ENCODE peak calls at places on chromosomes 2 and 18, in seven cellular contexts. S is cardiac fibroblast, H is spleen, O is progenitor cell of endocrine pancreas, U is breast epithelium, V is HFFc6, M is nephron progenitor cell. I is an unnamed sample.

GRCh38 chr2:97763176-97763845 is 49.9 kb downstream of the ZAP70 start:
- DNase-seq in S (no peak), H (no peak), O (no peak), U (no peak), V (no peak), M (no peak), I (no peak)

GRCh38 chr18:10321576-10321975 is 132.9 kb upstream of the APCDD1 start:
- DNase-seq in S (no peak), H (no peak), O (no peak), U (no peak), V (no peak), M (peak), I (no peak)

GRCh38 chr2:36445191-36445590 is 89.6 kb downstream of the CRIM1 start:
- DNase-seq in S (no peak), H (no peak), O (no peak), U (no peak), V (peak), M (no peak), I (no peak)

GRCh38 chr2:106161938-106162814 is 31.9 kb downstream of the UXS1 start:
- DNase-seq in S (peak), H (no peak), O (peak), U (no peak), V (no peak), M (no peak), I (no peak)

GRCh38 chr18:80200171-80200931 is 47.0 kb downstream of the PARD6G start:
- DNase-seq in S (no peak), H (no peak), O (no peak), U (no peak), V (no peak), M (no peak), I (peak)

GRCh38 chr18:62170857-62171256 is 16.0 kb downstream of the PIGN start:
- DNase-seq in S (no peak), H (no peak), O (no peak), U (no peak), V (no peak), M (no peak), I (no peak)

GRCh38 chr2:181953773-181954537 is 31.7 kb upstream of the PPP1R1C start:
- DNase-seq in S (peak), H (peak), O (peak), U (peak), V (no peak), M (peak), I (peak)

GRCh38 chr2:236250909-236251579 is 13.2 kb downstream of the ASB18 start:
- DNase-seq in S (no peak), H (no peak), O (no peak), U (no peak), V (no peak), M (no peak), I (no peak)

GRCh38 chr2:34719195-34719594 is 1120.1 kb upstream of the FAM98A start:
- DNase-seq in S (no peak), H (no peak), O (no peak), U (no peak), V (no peak), M (no peak), I (no peak)

GRCh38 chr2:189763908-189764661 is 1.5 kb upstream of the OSGEPL1 start:
- DNase-seq in S (peak), H (no peak), O (no peak), U (no peak), V (peak), M (no peak), I (no peak)

GRCh38 chr2:168699834-168700417 is 102.5 kb upstream of the NOSTRIN start:
- DNase-seq in S (peak), H (no peak), O (no peak), U (peak), V (peak), M (no peak), I (no peak)

GRCh38 chr2:120318626-120319025 is 27.3 kb upstream of the INHBB start:
- DNase-seq in S (peak), H (peak), O (no peak), U (no peak), V (no peak), M (no peak), I (no peak)

GRCh38 chr2:78035804-78036203 is 513.6 kb upstream of the LRRTM4 start:
- DNase-seq in S (no peak), H (no peak), O (no peak), U (no peak), V (no peak), M (no peak), I (no peak)

GRCh38 chr2:64063924-64064331 is 44.7 kb upstream of the VPS54 start:
- DNase-seq in S (peak), H (no peak), O (no peak), U (no peak), V (peak), M (no peak), I (no peak)

GRCh38 chr2:170113168-170113567 is 64.8 kb upstream of the MYO3B start:
- DNase-seq in S (peak), H (no peak), O (no peak), U (no peak), V (no peak), M (no peak), I (no peak)

GRCh38 chr18:63394954-63395353 is 27.3 kb downstream of the VPS4B start:
- DNase-seq in S (no peak), H (no peak), O (no peak), U (no peak), V (no peak), M (no peak), I (no peak)

GRCh38 chr2:20665261-20666113 is 1.5 kb upstream of the GDF7 start:
- DNase-seq in S (no peak), H (no peak), O (no peak), U (no peak), V (no peak), M (peak), I (no peak)

GRCh38 chr2:207239754-207240494 is 74.2 kb upstream of the KLF7 start:
- DNase-seq in S (peak), H (no peak), O (no peak), U (no peak), V (peak), M (no peak), I (no peak)

GRCh38 chr2:232416521-232417470 is 10.2 kb downstream of the ALPG start:
- DNase-seq in S (no peak), H (no peak), O (no peak), U (no peak), V (no peak), M (no peak), I (no peak)

GRCh38 chr18:77187201-77187600 is 54.6 kb upstream of the MBP start:
- DNase-seq in S (no peak), H (no peak), O (no peak), U (no peak), V (no peak), M (no peak), I (no peak)

GRCh38 chr2:64812298-64812697 is 158.6 kb upstream of the SERTAD2 start:
- DNase-seq in S (no peak), H (no peak), O (no peak), U (no peak), V (no peak), M (no peak), I (no peak)

GRCh38 chr2:198776616-198777406 is 680.9 kb downstream of the SATB2 start:
- DNase-seq in S (no peak), H (no peak), O (no peak), U (no peak), V (no peak), M (no peak), I (no peak)

GRCh38 chr2:212777020-212777491 is 238.5 kb upstream of the ERBB4 start:
- DNase-seq in S (peak), H (no peak), O (no peak), U (no peak), V (peak), M (peak), I (no peak)

GRCh38 chr2:16851131-16851530 is 185.5 kb upstream of the CYRIA start:
- DNase-seq in S (no peak), H (no peak), O (no peak), U (no peak), V (no peak), M (no peak), I (no peak)

GRCh38 chr18:71105078-71105819 is 816.4 kb downstream of the SOCS6 start:
- DNase-seq in S (peak), H (no peak), O (no peak), U (no peak), V (no peak), M (no peak), I (no peak)

GRCh38 chr18:13270279-13270911 is 51.8 kb downstream of the LDLRAD4 start:
- DNase-seq in S (no peak), H (no peak), O (no peak), U (no peak), V (no peak), M (no peak), I (no peak)

DNA sequence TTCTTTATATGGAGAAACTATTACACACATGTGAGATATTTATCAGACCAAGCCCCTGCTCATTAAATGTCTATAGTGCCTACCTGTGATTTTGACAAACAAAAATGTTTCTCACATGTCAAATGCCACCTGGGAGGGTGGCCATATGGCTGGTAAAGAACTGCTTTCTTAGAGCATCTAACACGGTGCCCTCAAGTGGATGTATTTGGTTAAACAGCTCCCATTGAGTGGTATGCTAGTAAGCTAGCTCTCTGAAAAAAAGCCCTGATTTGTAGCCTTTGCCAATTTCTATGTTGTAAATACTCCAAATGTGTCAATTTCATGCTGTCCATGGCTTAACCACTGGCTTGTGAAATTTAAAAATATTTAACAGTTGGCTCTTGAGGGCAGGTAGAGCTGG is 94.6 kb downstream of the PMAIP1 start:
- DNase-seq in S (peak), H (no peak), O (no peak), U (no peak), V (no peak), M (no peak), I (no peak)
- TF ChIP-seq CTCF in S (peak), H (no peak), O (peak), U (no peak), V (peak), M (no peak), I (no peak)

DNA sequence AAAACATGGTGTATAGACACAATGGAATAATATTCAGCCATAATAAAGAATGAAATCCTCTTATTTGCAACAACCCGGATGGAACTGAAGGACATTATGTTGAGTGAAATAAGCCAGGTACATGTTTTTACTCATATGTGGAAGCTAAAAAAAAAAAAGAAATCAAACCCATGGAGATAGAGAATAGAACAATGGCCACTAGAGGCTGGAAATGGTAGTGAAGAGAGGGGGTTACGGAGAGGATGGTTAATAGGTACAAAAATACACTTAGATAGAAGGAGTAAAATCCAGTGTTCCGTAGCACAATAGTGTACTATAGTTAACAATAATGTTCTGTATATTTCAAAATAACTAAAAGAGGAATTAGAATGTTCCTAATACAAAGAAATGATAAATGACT is 12.8 kb upstream of the KIAA2012 start:
- DNase-seq in S (no peak), H (no peak), O (no peak), U (no peak), V (no peak), M (no peak), I (no peak)
- TF ChIP-seq CTCF in S (peak), H (no peak), O (peak), U (no peak), V (peak), M (peak), I (peak)

DNA sequence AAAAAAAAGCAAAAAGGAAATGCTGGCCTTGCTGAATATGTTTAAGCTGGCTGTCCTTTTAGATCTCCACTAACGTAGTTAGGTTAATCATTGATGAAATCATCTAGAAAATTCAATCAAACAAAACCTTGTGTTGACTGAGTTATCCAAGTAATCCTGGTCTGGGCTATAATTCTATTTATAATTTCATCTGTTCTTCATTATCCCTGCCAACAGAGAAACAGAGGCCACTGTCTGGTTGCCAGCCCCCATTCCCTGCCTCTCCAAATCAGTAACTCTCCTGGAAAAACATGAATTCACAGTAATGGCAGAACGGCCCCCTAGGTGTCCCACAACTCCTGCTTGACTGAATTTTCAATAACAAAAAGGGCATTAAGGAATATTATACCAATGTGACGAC is 24.6 kb downstream of the DOCK10 start:
- DNase-seq in S (no peak), H (no peak), O (no peak), U (no peak), V (no peak), M (no peak), I (no peak)
- TF ChIP-seq CTCF in S (no peak), H (no peak), O (no peak), U (no peak), V (peak), M (no peak), I (no peak)

DNA sequence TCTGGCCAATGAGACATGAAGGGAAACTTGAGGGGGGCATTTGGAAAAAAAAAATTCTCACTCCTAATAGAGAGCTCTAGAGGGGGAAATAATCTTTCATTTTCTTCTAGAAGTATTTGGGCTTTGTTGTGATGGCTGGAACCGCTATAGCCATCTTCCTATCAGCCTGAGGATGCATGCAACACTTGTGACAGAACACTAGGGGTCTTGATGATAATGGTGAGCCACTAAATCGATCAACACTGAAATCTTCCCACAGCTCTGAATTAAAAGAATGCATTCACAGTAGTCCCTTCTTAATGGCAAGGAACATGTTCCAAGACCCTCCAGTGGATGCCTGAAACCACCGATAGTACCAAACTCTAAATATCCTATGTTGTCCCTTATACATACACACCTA is 325.3 kb downstream of the LNPK start:
- DNase-seq in S (no peak), H (no peak), O (no peak), U (no peak), V (no peak), M (no peak), I (no peak)
- TF ChIP-seq CTCF in S (no peak), H (no peak), O (no peak), U (no peak), V (peak), M (no peak), I (no peak)

GRCh38 chr2:90069290-90069894 is 1377.9 kb downstream of the RPIA start:
- DNase-seq in S (peak), H (no peak), O (peak), U (no peak), V (peak), M (peak), I (no peak)
- TF ChIP-seq CTCF in S (peak), H (no peak), O (peak), U (no peak), V (peak), M (peak), I (peak)

GRCh38 chr18:36912887-36913286 is 84.0 kb downstream of the KIAA1328 start:
- DNase-seq in S (no peak), H (no peak), O (no peak), U (no peak), V (no peak), M (no peak), I (no peak)

DNA sequence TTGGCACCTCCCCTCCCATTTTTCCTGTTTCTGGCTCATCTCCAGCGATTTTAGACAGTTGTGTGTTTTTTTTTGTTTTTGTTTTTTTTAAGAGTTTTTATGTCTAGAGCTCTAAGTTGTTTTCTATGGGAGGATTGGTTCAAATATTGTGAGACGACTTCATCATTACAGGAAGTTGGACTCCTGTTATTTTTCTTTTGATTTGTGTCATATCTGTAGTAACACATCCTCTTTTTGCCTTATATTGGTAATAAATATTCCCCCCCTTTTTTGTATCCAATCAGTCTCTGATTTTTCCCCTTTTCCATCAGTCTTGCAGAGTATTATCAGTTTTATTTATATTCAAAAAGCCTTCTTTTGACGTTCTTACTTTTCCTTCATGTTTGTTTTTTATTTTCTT is 89.0 kb downstream of the KIAA1328 start:
- DNase-seq in S (no peak), H (no peak), O (no peak), U (no peak), V (no peak), M (no peak), I (no peak)
- TF ChIP-seq CTCF in S (no peak), H (no peak), O (no peak), U (no peak), V (no peak), M (no peak), I (no peak)

DNA sequence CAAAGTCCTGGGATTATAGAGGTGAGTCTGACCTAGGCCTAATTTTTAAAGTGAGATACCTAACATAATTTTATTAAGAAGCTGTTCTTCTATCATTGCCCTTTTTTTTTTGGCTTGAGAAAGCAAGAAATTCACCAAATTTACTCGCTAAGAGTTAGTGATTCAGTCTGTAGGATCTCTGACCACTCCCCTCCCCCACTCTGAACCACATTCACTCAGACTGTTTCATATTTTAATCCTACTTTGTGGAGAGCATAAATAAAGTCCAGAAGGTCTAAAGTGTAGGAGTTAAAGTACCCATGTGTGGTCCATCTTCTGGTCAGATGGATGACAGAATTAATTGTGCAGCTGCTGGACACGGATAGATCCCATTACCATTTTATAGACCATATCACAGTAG is 115.8 kb upstream of the MGAT5 start:
- DNase-seq in S (no peak), H (no peak), O (no peak), U (no peak), V (peak), M (no peak), I (no peak)
- TF ChIP-seq CTCF in S (no peak), H (no peak), O (no peak), U (no peak), V (no peak), M (no peak), I (no peak)

GRCh38 chr18:8367217-8367988 is 241.8 kb upstream of the RAB12 start:
- DNase-seq in S (peak), H (peak), O (peak), U (no peak), V (no peak), M (peak), I (peak)
- TF ChIP-seq CTCF in S (peak), H (peak), O (peak), U (peak), V (peak), M (peak), I (peak)

DNA sequence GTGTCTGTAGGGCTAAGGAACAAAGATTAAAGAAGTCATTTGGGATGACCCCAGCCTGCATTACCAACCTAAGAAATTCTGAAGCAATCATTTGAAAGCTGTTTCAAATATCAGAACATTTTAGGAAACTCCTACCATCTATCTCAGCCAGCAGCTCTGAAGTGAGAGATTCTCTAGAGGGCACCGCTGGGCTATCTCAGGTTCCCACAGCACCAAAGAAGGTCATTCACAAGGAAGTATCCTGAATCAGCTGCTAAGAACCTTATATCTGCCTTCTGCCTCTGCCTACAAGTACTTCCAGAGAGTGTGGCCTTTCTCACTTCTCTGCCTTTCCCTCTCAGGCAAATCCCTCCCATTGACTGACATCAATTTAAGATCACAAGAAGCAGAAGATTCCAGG is 13.4 kb upstream of the EVA1A start:
- DNase-seq in S (no peak), H (no peak), O (no peak), U (no peak), V (no peak), M (no peak), I (no peak)
- TF ChIP-seq CTCF in S (no peak), H (no peak), O (no peak), U (no peak), V (no peak), M (no peak), I (no peak)

GRCh38 chr2:28288620-28289019 is 104.0 kb upstream of the FOSL2 start:
- DNase-seq in S (no peak), H (no peak), O (no peak), U (no peak), V (no peak), M (no peak), I (no peak)

GRCh38 chr2:28282861-28283646 is 109.6 kb upstream of the FOSL2 start:
- DNase-seq in S (no peak), H (no peak), O (no peak), U (no peak), V (peak), M (no peak), I (no peak)

GRCh38 chr2:28283861-28284260 is 108.8 kb upstream of the FOSL2 start:
- DNase-seq in S (no peak), H (no peak), O (no peak), U (no peak), V (no peak), M (no peak), I (no peak)

GRCh38 chr2:28286678-28287077 is 106.0 kb upstream of the FOSL2 start:
- DNase-seq in S (peak), H (no peak), O (no peak), U (no peak), V (peak), M (no peak), I (no peak)

DNA sequence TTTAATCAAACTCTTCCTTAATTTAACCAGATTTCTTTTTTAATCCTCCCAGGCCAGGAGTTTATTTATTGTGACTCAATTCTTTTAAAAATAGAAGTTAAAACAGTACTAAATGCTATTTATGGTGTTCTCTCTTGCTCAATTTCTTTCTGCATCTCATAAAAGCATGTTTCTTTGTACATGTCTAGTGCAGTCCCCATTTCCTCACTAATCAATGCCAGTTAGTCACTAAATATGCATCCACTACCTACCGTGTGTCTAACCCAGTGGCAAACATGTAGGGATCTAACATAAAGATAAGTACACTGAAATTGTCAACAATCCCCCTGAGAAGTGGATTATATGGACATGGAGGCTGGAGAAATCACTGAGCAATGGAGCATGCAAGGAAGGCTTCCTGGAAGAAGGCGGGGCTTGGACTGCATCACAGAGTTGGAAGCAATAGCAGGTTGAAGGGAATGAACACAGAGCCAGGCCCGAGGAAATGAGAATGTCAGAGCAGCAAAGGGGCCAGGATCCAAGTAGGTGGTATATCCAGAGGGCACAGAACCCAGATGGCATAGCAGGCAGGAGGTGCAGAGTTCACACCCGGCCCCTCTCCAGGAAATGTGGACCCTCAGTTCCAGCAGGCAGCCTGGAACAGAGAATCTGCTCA is 105.3 kb upstream of the FOSL2 start:
- DNase-seq in S (no peak), H (no peak), O (no peak), U (no peak), V (peak), M (no peak), I (no peak)
- TF ChIP-seq CTCF in S (no peak), H (no peak), O (no peak), U (no peak), V (no peak), M (no peak), I (no peak)